ENCODE peak calls at places on chromosomes 4 and X, in six cellular contexts. I is stomach, W is GM12864, P is mucosa of descending colon, N is lower leg skin, H is pancreas. L is an unnamed sample.

GRCh38 chr4:69617083-69617694 is 22.3 kb downstream of the UGT2A2 start:
- DNase-seq in H (no peak), I (no peak), W (peak; percentile 8), P (peak; percentile 30), N (no peak), L (no peak)

GRCh38 chrX:70878925-70879324 is 29.6 kb downstream of the TEX11 start:
- DNase-seq in W (no peak), N (no peak), H (no peak), P (no peak), I (no peak), L (no peak)

GRCh38 chr4:6272863-6273660 is 3.4 kb downstream of the WFS1 start:
- DNase-seq in P (no peak), I (no peak), H (no peak), N (no peak), W (no peak), L (no peak)

GRCh38 chr4:36264205-36264826 is 17.1 kb upstream of the DTHD1 start:
- DNase-seq in I (no peak), H (no peak), N (no peak), P (no peak), W (no peak), L (no peak)

GRCh38 chrX:103417933-103418332 is 41.6 kb downstream of the BEX3 start:
- DNase-seq in P (no peak), I (no peak), N (no peak), W (no peak), H (no peak), L (no peak)

GRCh38 chrX:143615851-143616250 is 20.1 kb downstream of the SLITRK4 start:
- DNase-seq in W (no peak), P (no peak), I (no peak), H (no peak), N (no peak), L (no peak)

GRCh38 chrX:31508338-31508737 is 436.5 kb upstream of the FTHL17 start:
- DNase-seq in I (no peak), N (no peak), W (no peak), H (no peak), P (peak; percentile 16), L (no peak)

GRCh38 chrX:16436348-16437188 is 213.4 kb upstream of the S100G start:
- DNase-seq in H (peak; percentile 63), I (peak; percentile 84), N (peak; percentile 91), W (peak; percentile 2), P (peak; percentile 86), L (no peak)

GRCh38 chr4:10584042-10584441 is 100.5 kb downstream of the CLNK start:
- DNase-seq in N (peak; percentile 68), I (peak; percentile 31), P (peak; percentile 41), H (no peak), W (peak; percentile 30), L (no peak)

GRCh38 chr4:7029921-7030320 is 13.3 kb upstream of the TADA2B start:
- DNase-seq in H (no peak), N (no peak), I (no peak), P (no peak), W (no peak), L (no peak)

GRCh38 chr4:52244103-52244772 is 193.1 kb downstream of the SPATA18 start:
- DNase-seq in I (no peak), W (no peak), H (no peak), P (no peak), N (no peak), L (no peak)

GRCh38 chr4:84965558-84966381 is 720 bp downstream of the WDFY3 start:
- DNase-seq in W (no peak), P (peak; percentile 34), H (peak; percentile 55), I (peak; percentile 40), N (peak; percentile 88), L (peak; percentile 77)

GRCh38 chr4:110666030-110666429 is 43.2 kb upstream of the PITX2 start:
- DNase-seq in P (no peak), N (no peak), W (no peak), H (no peak), I (no peak), L (no peak)

GRCh38 chr4:79272761-79273160 is 53.1 kb downstream of the NAA11 start:
- DNase-seq in H (no peak), N (no peak), P (no peak), I (no peak), W (no peak), L (no peak)

GRCh38 chr4:154490589-154491340 is 834 bp downstream of the DCHS2 start:
- DNase-seq in P (peak; percentile 6), N (no peak), W (no peak), H (no peak), I (no peak), L (no peak)

GRCh38 chr4:54090404-54090803 is 9.6 kb upstream of the GSX2 start:
- DNase-seq in N (no peak), H (no peak), W (no peak), P (no peak), I (no peak), L (no peak)

GRCh38 chr4:7960790-7961655 is 21.4 kb upstream of the AFAP1 start:
- DNase-seq in N (no peak), H (peak; percentile 47), P (no peak), I (no peak), W (peak; percentile 43), L (no peak)

GRCh38 chr4:190020790-190021717 is 6.0 kb downstream of the FRG2 start:
- DNase-seq in N (peak; percentile 83), H (peak; percentile 63), I (peak; percentile 51), W (no peak), P (peak; percentile 24), L (no peak)

GRCh38 chrX:133922390-133922772 is 63.0 kb downstream of the GPC3 start:
- DNase-seq in I (no peak), W (no peak), H (no peak), P (no peak), N (no peak), L (no peak)

GRCh38 chr4:75653845-75654503 is 19.2 kb downstream of the G3BP2 start:
- DNase-seq in I (no peak), W (no peak), H (no peak), N (no peak), P (peak; percentile 44), L (no peak)

GRCh38 chr4:159268607-159269006 is 165.7 kb downstream of the RAPGEF2 start:
- DNase-seq in N (no peak), W (no peak), I (no peak), H (no peak), P (no peak), L (no peak)

GRCh38 chr4:74438661-74439060 is 6.3 kb upstream of the AREG start:
- DNase-seq in W (no peak), I (no peak), N (no peak), H (no peak), P (no peak), L (no peak)
- TF ChIP-seq CTCF in W (no peak), I (no peak), N (no peak), H (no peak), P (no peak), L (no peak)

DNA sequence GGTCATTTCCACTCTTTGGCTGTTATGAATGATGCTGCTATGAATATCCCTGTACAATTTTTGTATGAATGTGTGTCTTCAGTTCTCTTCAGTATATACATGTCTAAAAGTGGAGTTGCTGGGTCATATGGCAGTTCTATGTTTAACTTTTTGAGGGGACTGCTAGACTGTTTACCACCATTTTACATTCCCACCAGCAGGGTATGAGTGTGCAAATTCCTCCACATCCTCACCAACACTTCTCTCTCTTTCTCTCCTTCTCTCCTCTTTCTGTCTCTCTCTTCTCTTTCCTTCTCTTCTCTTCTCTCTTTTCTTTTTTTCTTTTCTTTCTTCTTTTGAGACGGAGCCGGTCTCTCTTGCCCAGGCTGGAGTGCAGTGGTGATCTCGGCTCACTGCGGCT is 7.8 kb downstream of the WWC2 start:
- DNase-seq in H (no peak), I (no peak), N (no peak), W (no peak), P (no peak), L (no peak)
- TF ChIP-seq CTCF in H (no peak), I (no peak), N (no peak), W (no peak), P (no peak), L (peak; percentile 49)

GRCh38 chrX:107777536-107777832 is at the start of gene NCBP2L:
- DNase-seq in I (no peak), N (no peak), P (no peak), H (no peak), W (no peak), L (no peak)

GRCh38 chrX:107775000-107775733 is 420 bp downstream of the TSC22D3 start:
- DNase-seq in N (no peak), H (no peak), I (no peak), P (peak; percentile 9), W (no peak), L (no peak)

GRCh38 chrX:107773906-107774435 is 1.6 kb downstream of the TSC22D3 start:
- DNase-seq in I (no peak), P (no peak), W (no peak), N (peak; percentile 40), H (peak; percentile 20), L (no peak)

GRCh38 chrX:107776649-107777535 is 641 bp upstream of the NCBP2L start:
- DNase-seq in P (peak; percentile 82), N (peak; percentile 95), H (peak; percentile 78), I (peak; percentile 84), W (peak; percentile 50), L (no peak)

GRCh38 chrX:107775734-107776511 is at the start of gene TSC22D3:
- DNase-seq in P (peak; percentile 61), N (peak; percentile 96), H (peak; percentile 83), W (no peak), I (peak; percentile 83), L (no peak)
- TF ChIP-seq CTCF in P (no peak), N (no peak), H (no peak), W (no peak), I (no peak), L (peak; percentile 22)

GRCh38 chrX:18119856-18120255 is 100.8 kb downstream of the BEND2 start:
- DNase-seq in W (no peak), H (no peak), P (peak; percentile 1), I (no peak), N (no peak), L (no peak)
- TF ChIP-seq CTCF in W (no peak), H (no peak), P (no peak), I (no peak), N (no peak), L (no peak)

L was measured in type B pancreatic cell.